ENCODE peak calls at places on chromosomes 11 and 22, in six cellular contexts. One of them, this sample, is unnamed.

GRCh38 chr11:96964661-96965060 is 574.8 kb downstream of the JRKL start:
- DNase-seq in AG04450: no peak
- DNase-seq in RPMI8226: no peak
- DNase-seq in RWPE1: no peak
- DNase-seq in ELR: peak; percentile 29
- DNase-seq in stimulated activated CD8-positive, alpha-beta memory T cell treated with anti-CD3 and anti-CD28 coated beads, Interleukin-4, amount 100 ng/mL, for 1 hour: no peak
- DNase-seq in this sample: peak; percentile 20

GRCh38 chr11:70467196-70468085 is 69.1 kb downstream of the CTTN start:
- DNase-seq in AG04450: no peak
- DNase-seq in RPMI8226: peak; percentile 75
- DNase-seq in RWPE1: peak; percentile 69
- DNase-seq in ELR: peak; percentile 64
- DNase-seq in stimulated activated CD8-positive, alpha-beta memory T cell treated with anti-CD3 and anti-CD28 coated beads, Interleukin-4, amount 100 ng/mL, for 1 hour: no peak
- DNase-seq in this sample: peak; percentile 46

GRCh38 chr11:1353383-1354124 is 36.2 kb upstream of the BRSK2 start:
- DNase-seq in AG04450: no peak
- DNase-seq in RPMI8226: no peak
- DNase-seq in RWPE1: no peak
- DNase-seq in ELR: no peak
- DNase-seq in stimulated activated CD8-positive, alpha-beta memory T cell treated with anti-CD3 and anti-CD28 coated beads, Interleukin-4, amount 100 ng/mL, for 1 hour: no peak
- DNase-seq in this sample: no peak

GRCh38 chr11:78770931-78771330 is 196.3 kb upstream of the NARS2 start:
- DNase-seq in AG04450: no peak
- DNase-seq in RPMI8226: no peak
- DNase-seq in RWPE1: no peak
- DNase-seq in ELR: no peak
- DNase-seq in stimulated activated CD8-positive, alpha-beta memory T cell treated with anti-CD3 and anti-CD28 coated beads, Interleukin-4, amount 100 ng/mL, for 1 hour: no peak
- DNase-seq in this sample: no peak

GRCh38 chr11:77723024-77723423 is 85.4 kb upstream of the CLNS1A start:
- DNase-seq in AG04450: no peak
- DNase-seq in RPMI8226: no peak
- DNase-seq in RWPE1: no peak
- DNase-seq in ELR: no peak
- DNase-seq in stimulated activated CD8-positive, alpha-beta memory T cell treated with anti-CD3 and anti-CD28 coated beads, Interleukin-4, amount 100 ng/mL, for 1 hour: no peak
- DNase-seq in this sample: peak; percentile 55

GRCh38 chr22:38655532-38656255 is 498 bp downstream of the FAM227A start:
- DNase-seq in AG04450: no peak
- DNase-seq in RPMI8226: peak; percentile 25
- DNase-seq in RWPE1: peak; percentile 3
- DNase-seq in ELR: peak; percentile 36
- DNase-seq in stimulated activated CD8-positive, alpha-beta memory T cell treated with anti-CD3 and anti-CD28 coated beads, Interleukin-4, amount 100 ng/mL, for 1 hour: no peak
- DNase-seq in this sample: peak; percentile 25

GRCh38 chr11:72930011-72930410 is 115.8 kb downstream of the ATG16L2 start:
- DNase-seq in AG04450: no peak
- DNase-seq in RPMI8226: no peak
- DNase-seq in RWPE1: no peak
- DNase-seq in ELR: no peak
- DNase-seq in stimulated activated CD8-positive, alpha-beta memory T cell treated with anti-CD3 and anti-CD28 coated beads, Interleukin-4, amount 100 ng/mL, for 1 hour: no peak
- DNase-seq in this sample: peak; percentile 4

GRCh38 chr11:70073881-70074371 is 4.2 kb upstream of the ANO1 start:
- DNase-seq in AG04450: no peak
- DNase-seq in RPMI8226: no peak
- DNase-seq in RWPE1: no peak
- DNase-seq in ELR: peak; percentile 37
- DNase-seq in stimulated activated CD8-positive, alpha-beta memory T cell treated with anti-CD3 and anti-CD28 coated beads, Interleukin-4, amount 100 ng/mL, for 1 hour: no peak
- DNase-seq in this sample: peak; percentile 81

GRCh38 chr11:65434057-65434666 is 11.6 kb downstream of the NEAT1 start:
- DNase-seq in AG04450: no peak
- DNase-seq in RPMI8226: no peak
- DNase-seq in RWPE1: no peak
- DNase-seq in ELR: peak; percentile 12
- DNase-seq in stimulated activated CD8-positive, alpha-beta memory T cell treated with anti-CD3 and anti-CD28 coated beads, Interleukin-4, amount 100 ng/mL, for 1 hour: no peak
- DNase-seq in this sample: peak; percentile 58

GRCh38 chr22:38411016-38411415 is 44.0 kb downstream of the KCNJ4 start:
- DNase-seq in AG04450: no peak
- DNase-seq in RPMI8226: no peak
- DNase-seq in RWPE1: no peak
- DNase-seq in ELR: no peak
- DNase-seq in stimulated activated CD8-positive, alpha-beta memory T cell treated with anti-CD3 and anti-CD28 coated beads, Interleukin-4, amount 100 ng/mL, for 1 hour: no peak
- DNase-seq in this sample: no peak

GRCh38 chr11:48081151-48082010 is 101.0 kb downstream of the PTPRJ start:
- DNase-seq in AG04450: no peak
- DNase-seq in RPMI8226: peak; percentile 29
- DNase-seq in RWPE1: no peak
- DNase-seq in ELR: peak; percentile 82
- DNase-seq in stimulated activated CD8-positive, alpha-beta memory T cell treated with anti-CD3 and anti-CD28 coated beads, Interleukin-4, amount 100 ng/mL, for 1 hour: no peak
- DNase-seq in this sample: peak; percentile 97

GRCh38 chr11:27018902-27019544 is 21.6 kb upstream of the BBOX1 start:
- DNase-seq in AG04450: no peak
- DNase-seq in RPMI8226: no peak
- DNase-seq in RWPE1: no peak
- DNase-seq in ELR: no peak
- DNase-seq in stimulated activated CD8-positive, alpha-beta memory T cell treated with anti-CD3 and anti-CD28 coated beads, Interleukin-4, amount 100 ng/mL, for 1 hour: no peak
- DNase-seq in this sample: no peak

GRCh38 chr11:35013514-35014191 is 97.2 kb downstream of the PDHX start:
- DNase-seq in AG04450: no peak
- DNase-seq in RPMI8226: no peak
- DNase-seq in RWPE1: no peak
- DNase-seq in ELR: peak; percentile 26
- DNase-seq in stimulated activated CD8-positive, alpha-beta memory T cell treated with anti-CD3 and anti-CD28 coated beads, Interleukin-4, amount 100 ng/mL, for 1 hour: no peak
- DNase-seq in this sample: peak; percentile 87

GRCh38 chr11:112223754-112224532 is 2.3 kb upstream of the PTS start:
- DNase-seq in AG04450: no peak
- DNase-seq in RPMI8226: no peak
- DNase-seq in RWPE1: no peak
- DNase-seq in ELR: no peak
- DNase-seq in stimulated activated CD8-positive, alpha-beta memory T cell treated with anti-CD3 and anti-CD28 coated beads, Interleukin-4, amount 100 ng/mL, for 1 hour: no peak
- DNase-seq in this sample: no peak

GRCh38 chr11:122785156-122785605 is 53.1 kb upstream of the CRTAM start:
- DNase-seq in AG04450: no peak
- DNase-seq in RPMI8226: no peak
- DNase-seq in RWPE1: no peak
- DNase-seq in ELR: no peak
- DNase-seq in stimulated activated CD8-positive, alpha-beta memory T cell treated with anti-CD3 and anti-CD28 coated beads, Interleukin-4, amount 100 ng/mL, for 1 hour: no peak
- DNase-seq in this sample: no peak

GRCh38 chr11:45556851-45557707 is 108.3 kb downstream of the CHST1 start:
- DNase-seq in AG04450: no peak
- DNase-seq in RPMI8226: no peak
- DNase-seq in RWPE1: peak; percentile 43
- DNase-seq in ELR: peak; percentile 38
- DNase-seq in stimulated activated CD8-positive, alpha-beta memory T cell treated with anti-CD3 and anti-CD28 coated beads, Interleukin-4, amount 100 ng/mL, for 1 hour: no peak
- DNase-seq in this sample: peak; percentile 29